ENCODE peak calls at places on chromosomes 13 and 19, in six cellular contexts. G, W, Z, I, J and A are unnamed samples.

GRCh38 chr13:40764587-40765403 is 6.2 kb downstream of the MRPS31 start:
- DNase-seq in Z (no peak), I (no peak), J (no peak), G (no peak), W (no peak), A (no peak)

GRCh38 chr13:44241638-44242037 is 132.0 kb upstream of the SERP2 start:
- DNase-seq in J (no peak), W (no peak), G (no peak), Z (no peak), I (no peak), A (no peak)

GRCh38 chr19:2550431-2551171 is 74.7 kb downstream of the GADD45B start:
- DNase-seq in I (peak), W (no peak), J (no peak), Z (peak), G (no peak), A (no peak)

GRCh38 chr19:11377237-11377636 is 2.8 kb downstream of the SWSAP1 start:
- DNase-seq in W (peak), I (no peak), Z (no peak), J (peak), G (no peak), A (no peak)

GRCh38 chr19:58476498-58477015 is 405 bp downstream of the ZNF446 start:
- DNase-seq in J (peak), W (no peak), Z (peak), I (peak), G (no peak), A (no peak)

GRCh38 chr13:78600317-78600899 is 2.9 kb downstream of the POU4F1 start:
- DNase-seq in W (no peak), Z (no peak), G (no peak), J (no peak), I (no peak), A (peak)

GRCh38 chr13:36148436-36148835 is 17.3 kb upstream of the DCLK1 start:
- DNase-seq in I (no peak), W (no peak), Z (no peak), J (no peak), G (no peak), A (no peak)

GRCh38 chr19:38326591-38326990 is 6.9 kb downstream of the KCNK6 start:
- DNase-seq in G (no peak), Z (no peak), I (no peak), W (no peak), J (no peak), A (no peak)

GRCh38 chr13:51158923-51159322 is 47.8 kb upstream of the C13orf42 start:
- DNase-seq in W (no peak), I (no peak), J (no peak), G (no peak), Z (peak), A (no peak)

GRCh38 chr13:77521194-77521593 is 14.3 kb upstream of the SCEL start:
- DNase-seq in Z (peak), J (no peak), G (no peak), I (no peak), W (no peak), A (no peak)

GRCh38 chr13:101179021-101179420 is 237.3 kb downstream of the NALCN start:
- DNase-seq in J (no peak), W (no peak), I (no peak), Z (no peak), G (no peak), A (no peak)

GRCh38 chr19:46361915-46362314 is 15.0 kb downstream of the PPP5C start:
- DNase-seq in G (no peak), I (no peak), J (no peak), Z (no peak), W (peak), A (no peak)

GRCh38 chr13:97567510-97568243 is 133.7 kb downstream of the RAP2A start:
- DNase-seq in W (peak), Z (peak), I (peak), J (peak), G (no peak), A (no peak)

GRCh38 chr13:43289458-43290255 is 266.3 kb downstream of the DNAJC15 start:
- DNase-seq in I (no peak), G (no peak), J (no peak), Z (no peak), W (peak), A (no peak)

GRCh38 chr13:76812206-76812882 is 73.9 kb downstream of the KCTD12 start:
- DNase-seq in J (no peak), I (no peak), W (no peak), Z (no peak), G (no peak), A (no peak)

GRCh38 chr13:49791214-49791752 is 1.2 kb downstream of the KPNA3 start:
- DNase-seq in W (peak), Z (peak), J (peak), G (no peak), I (no peak), A (no peak)
- H3K4ac ChIP-seq in W (peak), Z (no peak), J (peak), G (no peak), I (no peak), A (no peak)

GRCh38 chr19:55407625-55408319 is at the start of gene UBE2S:
- DNase-seq in W (peak), G (peak), J (peak), Z (peak), I (peak), A (peak)
- H3K18ac ChIP-seq in W (peak), G (peak), J (peak), Z (peak), I (peak), A (peak)

GRCh38 chr19:17339088-17339741 is 1.9 kb downstream of the GTPBP3 start:
- DNase-seq in Z (peak), J (no peak), G (no peak), W (no peak), I (peak), A (no peak)

GRCh38 chr19:17335575-17335974 is 920 bp upstream of the ANO8 start:
- DNase-seq in G (no peak), Z (no peak), I (no peak), J (no peak), W (no peak), A (no peak)

GRCh38 chr19:17338440-17339078 is 1.2 kb downstream of the GTPBP3 start:
- DNase-seq in W (no peak), I (no peak), Z (no peak), J (no peak), G (no peak), A (no peak)

GRCh38 chr19:17336872-17337674 is at the start of gene GTPBP3:
- DNase-seq in I (peak), J (peak), W (peak), Z (peak), G (peak), A (peak)

DNA sequence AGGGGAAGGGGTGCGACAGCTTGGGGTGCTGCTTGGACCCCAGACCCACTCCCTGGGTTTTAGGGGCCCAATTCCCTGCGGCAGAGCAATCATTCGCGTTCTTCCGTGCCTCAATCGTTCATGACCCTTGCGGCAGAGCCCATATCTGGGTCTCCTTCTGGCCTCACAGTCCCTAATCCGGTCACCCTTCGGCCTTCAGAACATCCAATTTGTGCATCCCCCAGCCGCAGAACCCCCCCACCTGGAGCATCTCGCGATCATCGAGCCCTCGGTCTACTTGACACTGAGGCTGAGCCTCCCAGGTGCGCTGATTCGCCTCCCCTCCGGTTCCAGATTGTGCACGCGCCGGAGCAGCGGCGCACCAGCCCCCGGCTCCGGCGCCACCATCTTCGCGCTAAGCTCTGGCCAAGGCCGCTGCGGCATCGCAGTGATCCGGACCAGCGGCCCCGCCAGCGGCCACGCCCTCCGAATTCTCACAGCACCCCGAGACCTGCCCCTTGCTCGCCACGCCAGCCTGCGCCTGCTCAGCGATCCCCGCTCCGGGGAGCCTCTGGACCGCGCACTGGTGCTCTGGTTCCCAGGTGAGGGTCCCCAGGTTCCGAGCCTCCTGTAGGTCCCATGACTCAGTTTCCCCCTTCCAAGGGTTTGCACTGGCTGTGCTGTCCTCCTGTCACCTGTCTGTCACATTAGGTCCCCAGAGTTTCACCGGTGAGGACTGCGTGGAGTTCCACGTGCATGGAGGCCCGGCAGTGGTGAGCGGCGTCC is 504 bp downstream of the GTPBP3 start:
- DNase-seq in I (no peak), W (no peak), J (no peak), G (no peak), Z (no peak), A (no peak)
- H2BK15ac ChIP-seq in I (no peak), W (no peak), J (no peak), G (no peak), Z (no peak), A (peak)

DNA sequence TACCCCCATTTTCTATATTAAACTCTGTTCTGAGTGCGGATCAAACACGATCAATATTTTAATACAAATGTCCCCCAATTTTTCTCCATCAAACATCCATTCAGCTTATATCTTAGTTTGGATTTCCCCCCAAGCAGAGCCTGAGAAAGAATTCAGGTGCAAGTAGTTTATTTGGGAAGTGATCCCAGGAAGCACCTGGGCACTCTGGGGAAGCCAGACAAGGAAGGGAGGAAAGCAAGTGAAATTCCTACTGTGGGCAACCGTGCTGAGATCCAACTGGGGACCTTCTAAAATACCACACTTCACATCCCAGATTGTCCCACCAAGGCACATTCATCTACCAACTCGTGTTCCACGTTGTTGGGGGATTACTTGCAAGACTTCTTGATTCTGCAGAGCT is 323.4 kb upstream of the NBEA start:
- DNase-seq in I (no peak), W (no peak), Z (no peak), G (no peak), J (no peak), A (no peak)
- H3K4ac ChIP-seq in I (no peak), W (no peak), Z (no peak), G (no peak), J (no peak), A (no peak)

DNA sequence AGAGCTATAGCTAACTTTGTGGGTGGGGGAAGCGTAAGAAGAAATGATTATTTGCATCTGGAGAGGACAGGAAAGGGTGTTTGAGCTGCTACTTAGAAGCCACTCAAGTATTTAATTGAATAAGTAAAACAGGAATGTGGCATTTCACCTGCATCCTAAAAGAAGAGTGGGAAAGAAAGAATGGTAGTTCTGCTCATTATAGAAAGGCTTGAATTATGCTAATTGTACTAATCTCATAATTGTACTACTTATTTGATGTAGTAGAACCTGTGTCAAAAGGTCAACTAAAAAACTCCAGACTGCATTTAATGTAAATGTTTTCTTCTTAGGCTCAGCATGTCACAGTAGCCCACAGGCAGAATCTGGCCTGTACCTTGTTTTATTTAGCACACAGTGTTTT is 113.6 kb downstream of the RNF17 start:
- DNase-seq in I (no peak), G (no peak), Z (no peak), W (no peak), J (no peak), A (no peak)
- H3K18ac ChIP-seq in I (no peak), G (no peak), Z (no peak), W (no peak), J (no peak), A (no peak)